ENCODE peak calls at places on chromosome 21, in six cellular contexts. F is mucosa of gallbladder, Y is GM13977, N is skeletal muscle cell, X is NCI-H2171, V is PC-3. S is an unnamed sample.

GRCh38 chr21:28794341-28794970 is 198.2 kb downstream of the LTN1 start:
- DNase-seq in V (peak; percentile 66), X (no peak), F (no peak), Y (no peak), N (no peak), S (no peak)

GRCh38 chr21:39153373-39153772 is 29.9 kb downstream of the PSMG1 start:
- DNase-seq in N (no peak), X (no peak), Y (no peak), V (peak; percentile 56), F (no peak), S (no peak)

GRCh38 chr21:31630062-31630711 is 29.3 kb upstream of the SOD1 start:
- DNase-seq in V (peak; percentile 99), X (no peak), Y (no peak), F (peak; percentile 89), N (peak; percentile 86), S (no peak)

GRCh38 chr21:42471716-42472330 is 24.2 kb downstream of the RSPH1 start:
- DNase-seq in V (no peak), X (no peak), N (no peak), Y (no peak), F (no peak), S (no peak)

GRCh38 chr21:23401278-23401677 is 2206.0 kb downstream of the MRPL39 start:
- DNase-seq in N (no peak), V (peak; percentile 61), F (no peak), Y (no peak), X (peak; percentile 4), S (no peak)

GRCh38 chr21:45576838-45577737 is 34.8 kb upstream of the SLC19A1 start:
- DNase-seq in V (no peak), N (no peak), F (no peak), Y (no peak), X (no peak), S (no peak)

GRCh38 chr21:26965567-26966359 is 1.1 kb downstream of the ADAMTS5 start:
- DNase-seq in V (no peak), Y (peak; percentile 20), N (no peak), F (peak; percentile 15), X (peak; percentile 21), S (peak; percentile 25)

GRCh38 chr21:33914188-33914587 is 1.4 kb downstream of the ATP5PO start:
- DNase-seq in X (no peak), Y (no peak), V (peak; percentile 50), F (no peak), N (no peak), S (no peak)

GRCh38 chr21:36134820-36135390 is at the start of gene CBR3:
- DNase-seq in N (no peak), X (no peak), V (peak; percentile 79), F (peak; percentile 45), Y (peak; percentile 53), S (peak; percentile 55)

GRCh38 chr21:14879458-14879857 is 185.3 kb downstream of the NRIP1 start:
- DNase-seq in X (no peak), F (no peak), Y (no peak), V (peak; percentile 85), N (no peak), S (no peak)

GRCh38 chr21:17451364-17451869 is 61.4 kb upstream of the CXADR start:
- DNase-seq in N (peak; percentile 65), V (peak; percentile 45), X (no peak), F (no peak), Y (no peak), S (no peak)

S was measured in GM20000.